ENCODE peak calls at places on chromosomes 16 and 17, in six cellular contexts. L, Z, H, M, U and D are unnamed samples.

GRCh38 chr16:63602206-63602927 is 1519.5 kb downstream of the CDH11 start:
- DNase-seq in L (no peak), Z (no peak), H (no peak), M (no peak), U (no peak), D (no peak)

GRCh38 chr16:52492789-52493357 is 54.1 kb downstream of the TOX3 start:
- DNase-seq in L (no peak), Z (no peak), H (no peak), M (no peak), U (no peak), D (no peak)

GRCh38 chr17:78998311-78999055 is 11.1 kb downstream of the CANT1 start:
- DNase-seq in L (no peak), Z (peak), H (no peak), M (peak), U (no peak), D (no peak)

GRCh38 chr16:47787695-47788094 is 326.6 kb downstream of the PHKB start:
- DNase-seq in L (no peak), Z (no peak), H (no peak), M (no peak), U (peak), D (no peak)

GRCh38 chr16:82830944-82831343 is 204.2 kb downstream of the CDH13 start:
- DNase-seq in L (no peak), Z (no peak), H (no peak), M (no peak), U (no peak), D (no peak)

GRCh38 chr16:68993885-68994284 is 111.6 kb upstream of the HAS3 start:
- DNase-seq in L (peak), Z (no peak), H (peak), M (no peak), U (peak), D (peak)

GRCh38 chr16:49997721-49998251 is 27.2 kb upstream of the CNEP1R1 start:
- DNase-seq in L (no peak), Z (no peak), H (no peak), M (no peak), U (no peak), D (no peak)

GRCh38 chr17:70369296-70369855 is 200.0 kb downstream of the KCNJ2 start:
- DNase-seq in L (no peak), Z (no peak), H (peak), M (no peak), U (peak), D (no peak)

GRCh38 chr17:33725675-33726271 is 432.7 kb upstream of the ASIC2 start:
- DNase-seq in L (peak), Z (peak), H (no peak), M (peak), U (no peak), D (no peak)

GRCh38 chr17:35312790-35313711 is 60.4 kb downstream of the SLFN11 start:
- DNase-seq in L (peak), Z (peak), H (peak), M (peak), U (peak), D (no peak)

GRCh38 chr16:17389392-17389791 is 81.4 kb downstream of the XYLT1 start:
- DNase-seq in L (no peak), Z (no peak), H (no peak), M (no peak), U (no peak), D (peak)

GRCh38 chr17:46929413-46929812 is 6.5 kb downstream of the GOSR2 start:
- DNase-seq in L (no peak), Z (no peak), H (peak), M (no peak), U (no peak), D (peak)

GRCh38 chr17:32488604-32489180 is 1.9 kb downstream of the CDK5R1 start:
- DNase-seq in L (no peak), Z (no peak), H (no peak), M (no peak), U (no peak), D (no peak)

GRCh38 chr17:5562661-5563360 is 21.5 kb downstream of the NLRP1 start:
- DNase-seq in L (no peak), Z (no peak), H (no peak), M (no peak), U (no peak), D (no peak)

GRCh38 chr17:43676471-43676870 is 14.7 kb upstream of the MEOX1 start:
- DNase-seq in L (no peak), Z (peak), H (no peak), M (no peak), U (no peak), D (no peak)

GRCh38 chr17:80441133-80441578 is 26.2 kb downstream of the ENDOV start:
- DNase-seq in L (no peak), Z (no peak), H (no peak), M (peak), U (peak), D (no peak)

GRCh38 chr17:70865993-70866804 is 696.9 kb downstream of the KCNJ2 start:
- DNase-seq in L (no peak), Z (no peak), H (no peak), M (no peak), U (no peak), D (no peak)

GRCh38 chr17:4331614-4332013 is 34.9 kb downstream of the UBE2G1 start:
- DNase-seq in L (no peak), Z (no peak), H (no peak), M (no peak), U (no peak), D (no peak)

GRCh38 chr16:49833796-49834195 is 22.1 kb downstream of the ZNF423 start:
- DNase-seq in L (no peak), Z (peak), H (no peak), M (no peak), U (no peak), D (no peak)

GRCh38 chr16:64996641-64997040 is 125.2 kb downstream of the CDH11 start:
- DNase-seq in L (no peak), Z (no peak), H (no peak), M (no peak), U (no peak), D (no peak)

GRCh38 chr17:39400547-39401411 is 647 bp downstream of the FBXL20 start:
- DNase-seq in L (no peak), Z (peak), H (no peak), M (no peak), U (peak), D (no peak)

GRCh38 chr17:4858068-4858879 is 25.1 kb downstream of the MINK1 start:
- DNase-seq in L (no peak), Z (peak), H (no peak), M (no peak), U (no peak), D (no peak)

GRCh38 chr16:30923554-30924085 is at the start of gene FBXL19:
- DNase-seq in L (no peak), Z (peak), H (no peak), M (peak), U (no peak), D (no peak)

GRCh38 chr16:82945420-82946096 is 318.8 kb downstream of the CDH13 start:
- DNase-seq in L (no peak), Z (no peak), H (no peak), M (no peak), U (no peak), D (no peak)

GRCh38 chr17:1260762-1261161 is 9.5 kb upstream of the BHLHA9 start:
- DNase-seq in L (no peak), Z (no peak), H (no peak), M (no peak), U (no peak), D (no peak)

GRCh38 chr16:2432801-2433505 is 3.7 kb downstream of the CCNF start:
- DNase-seq in L (no peak), Z (no peak), H (no peak), M (no peak), U (no peak), D (no peak)

GRCh38 chr16:70432800-70433455 is 6.0 kb downstream of the ST3GAL2 start:
- DNase-seq in L (no peak), Z (peak), H (no peak), M (no peak), U (no peak), D (no peak)

GRCh38 chr16:53142823-53143568 is 88.2 kb downstream of the CHD9 start:
- DNase-seq in L (peak), Z (no peak), H (no peak), M (no peak), U (no peak), D (no peak)

DNA sequence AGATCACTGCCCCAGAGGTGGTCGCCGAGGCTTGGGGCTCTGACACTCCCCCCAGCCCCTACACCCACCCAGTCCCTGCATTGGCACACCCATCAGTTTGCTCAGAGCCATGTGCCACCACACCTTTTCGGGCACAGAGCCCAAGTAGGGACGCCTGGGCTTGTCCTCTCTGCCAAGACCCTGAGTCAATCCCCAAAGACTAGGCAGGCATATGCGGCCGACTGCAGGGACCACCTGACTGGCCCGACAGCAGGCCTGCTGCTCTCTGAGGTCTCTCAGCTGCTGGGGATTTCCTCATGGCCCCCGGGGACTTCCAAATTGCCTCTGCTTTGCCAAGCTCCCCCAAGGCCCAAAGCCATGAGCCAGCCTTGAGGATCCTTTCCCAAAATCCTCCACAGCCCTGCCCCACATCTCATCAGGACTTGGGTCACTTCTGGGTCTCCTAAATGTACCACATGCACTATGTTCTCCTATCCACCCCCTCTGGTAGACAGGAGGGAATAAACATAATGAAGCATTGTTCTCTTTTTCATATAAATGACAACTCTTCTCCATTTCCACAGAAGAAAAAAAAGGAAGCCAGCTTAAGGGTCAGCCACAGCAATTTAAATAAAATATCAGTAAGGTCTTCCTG is 30.6 kb downstream of the MYO18A start:
- DNase-seq in L (no peak), Z (no peak), H (no peak), M (peak), U (no peak), D (no peak)
- H3K4me3 ChIP-seq in L (peak), Z (peak), H (peak), M (no peak), U (peak), D (peak)

DNA sequence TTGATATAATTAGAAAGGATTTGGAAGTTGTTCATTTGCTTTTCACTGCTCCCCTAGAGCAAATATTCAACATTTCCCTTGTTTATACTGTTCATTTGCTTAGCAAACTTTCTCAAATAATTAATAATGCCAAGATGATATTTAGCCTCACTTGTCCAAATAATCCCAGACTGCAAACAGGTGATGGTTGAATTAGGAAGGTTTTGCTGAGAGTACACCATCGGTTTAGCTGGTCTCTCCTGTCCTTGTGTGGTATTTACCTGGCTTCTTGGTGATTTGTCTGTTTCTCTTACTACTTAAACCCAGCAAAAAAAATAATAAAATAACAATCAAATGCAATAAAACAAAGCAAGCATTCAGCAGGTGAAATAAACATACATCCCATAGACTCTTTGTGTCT is 6.5 kb downstream of the KATNIP start:
- DNase-seq in L (no peak), Z (no peak), H (no peak), M (no peak), U (no peak), D (no peak)
- H3K4me3 ChIP-seq in L (no peak), Z (no peak), H (no peak), M (no peak), U (no peak), D (no peak)

GRCh38 chr17:42072323-42073187 is 22.2 kb upstream of the C17orf113 start:
- DNase-seq in L (no peak), Z (no peak), H (no peak), M (no peak), U (no peak), D (no peak)
- H3K4me3 ChIP-seq in L (peak), Z (peak), H (peak), M (no peak), U (no peak), D (peak)

GRCh38 chr16:88780100-88781062 is 4.6 kb downstream of the PIEZO1 start:
- DNase-seq in L (no peak), Z (no peak), H (no peak), M (no peak), U (no peak), D (no peak)

GRCh38 chr16:88778541-88779065 is 6.4 kb downstream of the PIEZO1 start:
- DNase-seq in L (no peak), Z (no peak), H (no peak), M (no peak), U (no peak), D (no peak)

GRCh38 chr16:88781140-88782077 is 3.6 kb downstream of the PIEZO1 start:
- DNase-seq in L (no peak), Z (peak), H (no peak), M (no peak), U (no peak), D (no peak)

GRCh38 chr16:88777801-88778415 is 7.1 kb downstream of the PIEZO1 start:
- DNase-seq in L (no peak), Z (no peak), H (no peak), M (no peak), U (no peak), D (no peak)

DNA sequence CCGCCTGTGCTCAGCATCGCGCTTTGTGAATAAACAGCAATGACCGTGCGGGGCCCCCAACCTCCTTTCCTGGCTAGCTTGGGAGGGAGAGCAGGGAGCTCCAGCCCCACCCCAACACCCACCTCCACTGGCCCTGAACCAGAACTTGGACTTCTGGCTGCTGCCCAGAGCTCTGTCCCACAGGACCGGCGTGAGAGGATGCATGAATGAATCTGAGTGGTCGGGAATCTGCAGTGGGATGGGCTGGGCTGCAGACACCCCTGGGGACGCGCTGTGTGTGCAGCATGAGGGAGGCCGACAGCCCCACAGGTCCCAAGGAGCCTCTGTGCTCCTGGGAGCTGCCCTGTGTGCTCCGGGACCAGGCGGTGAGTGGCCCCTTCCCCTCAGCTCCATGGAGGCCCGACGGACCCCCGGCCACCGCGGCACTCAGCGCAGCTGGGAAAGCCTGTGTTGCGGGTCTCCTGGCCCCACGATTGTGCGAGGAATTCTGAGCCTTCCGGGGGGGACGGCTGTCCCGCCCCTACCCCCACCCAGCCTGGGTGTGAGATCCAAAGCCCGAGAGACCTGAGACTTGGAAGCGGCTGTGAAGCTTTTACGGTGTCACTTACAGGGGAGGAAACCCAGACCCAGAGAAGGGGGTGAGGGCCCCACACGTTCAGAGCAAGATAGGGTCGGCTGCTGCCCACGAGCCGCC is 5.5 kb downstream of the PIEZO1 start:
- DNase-seq in L (no peak), Z (no peak), H (no peak), M (no peak), U (no peak), D (no peak)
- H3K4me3 ChIP-seq in L (no peak), Z (peak), H (no peak), M (no peak), U (no peak), D (no peak)

DNA sequence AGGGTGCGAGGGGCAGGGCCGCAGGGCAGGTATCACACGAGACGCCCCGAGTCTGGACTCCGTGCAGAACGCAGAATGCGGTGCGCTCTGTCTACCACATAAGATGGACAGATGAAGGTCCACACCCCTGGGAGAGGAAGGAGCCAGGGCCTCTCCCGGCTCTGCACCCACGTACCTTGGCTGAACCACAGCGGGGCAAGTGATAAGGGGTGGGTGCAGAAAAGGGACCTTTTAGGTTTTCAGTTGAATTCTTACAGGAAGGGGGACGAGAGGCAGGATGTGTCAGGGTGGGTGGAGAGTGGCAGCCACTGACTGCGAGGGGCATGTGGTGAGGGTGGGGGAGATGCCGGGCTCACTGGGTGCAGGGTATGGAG is 338 bp downstream of the CD300A start:
- DNase-seq in L (no peak), Z (no peak), H (no peak), M (no peak), U (no peak), D (no peak)
- H3K4me3 ChIP-seq in L (no peak), Z (peak), H (no peak), M (no peak), U (no peak), D (no peak)

GRCh38 chr17:7392696-7393612 is 1.4 kb downstream of the PLSCR3 start:
- DNase-seq in L (no peak), Z (no peak), H (no peak), M (peak), U (no peak), D (no peak)
- H3K4me3 ChIP-seq in L (peak), Z (peak), H (peak), M (no peak), U (peak), D (peak)

GRCh38 chr16:23505180-23505665 is 5.1 kb downstream of the GGA2 start:
- DNase-seq in L (no peak), Z (no peak), H (no peak), M (no peak), U (no peak), D (no peak)

GRCh38 chr16:23506606-23506994 is 3.7 kb downstream of the GGA2 start:
- DNase-seq in L (no peak), Z (no peak), H (no peak), M (no peak), U (no peak), D (no peak)

GRCh38 chr16:23504076-23504452 is 6.2 kb downstream of the GGA2 start:
- DNase-seq in L (no peak), Z (peak), H (no peak), M (no peak), U (peak), D (peak)

GRCh38 chr16:23504453-23505179 is 5.7 kb downstream of the GGA2 start:
- DNase-seq in L (peak), Z (peak), H (peak), M (peak), U (peak), D (peak)

DNA sequence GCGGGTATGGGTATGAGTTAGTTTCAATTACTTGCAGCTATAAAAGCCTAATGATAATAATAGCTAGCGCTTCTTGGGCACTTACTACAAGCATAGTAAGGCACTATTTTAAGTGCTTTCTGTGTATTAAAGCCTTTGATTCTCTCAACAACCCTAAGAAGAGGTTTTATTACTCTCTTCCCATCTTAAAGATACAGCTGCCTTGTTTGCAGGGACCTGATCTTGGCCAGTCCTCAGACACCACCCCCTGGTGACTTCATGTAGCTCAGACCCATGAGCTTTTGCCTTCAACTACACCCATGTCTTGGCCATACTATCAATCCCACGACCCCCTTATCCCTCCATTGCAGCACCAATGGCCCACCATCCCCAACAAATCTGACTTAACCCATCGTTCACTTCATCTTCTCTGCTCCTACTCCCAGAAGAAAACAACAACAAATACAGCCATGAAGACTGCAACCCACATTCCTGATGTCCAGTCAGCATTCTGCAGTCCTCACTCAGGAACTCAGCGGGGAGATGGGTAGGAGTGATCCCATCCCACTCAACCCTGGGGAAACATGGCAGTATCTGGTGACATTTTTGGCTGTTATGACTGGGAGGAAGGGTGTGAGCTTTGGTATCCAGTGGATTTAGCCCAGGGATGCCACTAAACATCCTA is 4.2 kb downstream of the GGA2 start:
- DNase-seq in L (no peak), Z (no peak), H (no peak), M (no peak), U (peak), D (no peak)
- H3K4me3 ChIP-seq in L (no peak), Z (no peak), H (no peak), M (no peak), U (no peak), D (no peak)

GRCh38 chr16:67296422-67296821 is 17.1 kb downstream of the PLEKHG4 start:
- DNase-seq in L (no peak), Z (no peak), H (no peak), M (no peak), U (peak), D (peak)
- H3K4me3 ChIP-seq in L (no peak), Z (no peak), H (no peak), M (no peak), U (no peak), D (no peak)

DNA sequence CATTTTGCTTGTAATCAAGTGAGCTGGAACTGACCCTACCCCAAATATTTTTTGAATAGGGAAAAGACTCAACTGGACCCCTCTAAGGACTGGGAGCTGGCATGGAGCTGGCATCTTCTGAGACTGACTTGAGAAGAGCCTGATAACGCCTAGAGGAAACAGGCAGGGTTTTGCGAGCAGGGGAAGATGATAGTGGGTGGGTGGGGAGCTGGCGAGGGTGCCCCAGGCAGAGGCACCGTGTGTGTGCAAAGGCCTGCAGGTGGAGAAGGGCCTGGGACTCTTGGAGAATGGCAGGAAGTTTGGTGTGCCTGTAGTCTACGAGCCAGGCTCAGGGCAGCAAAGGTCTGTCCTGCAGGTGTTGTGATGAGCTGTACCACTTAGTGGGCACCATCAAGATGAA is 4.1 kb downstream of the CRISPLD2 start:
- DNase-seq in L (no peak), Z (no peak), H (no peak), M (no peak), U (no peak), D (no peak)
- H3K4me3 ChIP-seq in L (no peak), Z (no peak), H (no peak), M (no peak), U (no peak), D (no peak)

GRCh38 chr16:11307639-11308492 is 26.7 kb upstream of the PRM1 start:
- DNase-seq in L (no peak), Z (no peak), H (no peak), M (no peak), U (no peak), D (no peak)
- H3K4me3 ChIP-seq in L (no peak), Z (no peak), H (no peak), M (no peak), U (no peak), D (no peak)